ENCODE peak calls at places on chromosomes 6 and 20, in nine cellular contexts. One of them, this sample, is unnamed. For H3K27me3, the result is how much of the 10 kb centered on the place peaks cover.

GRCh38 chr6:10048370-10049297 is 366.2 kb downstream of the TFAP2A start:
- DNase-seq in HepG2: no peak
- DNase-seq in stomach: peak
- DNase-seq in SK-N-SH: no peak
- DNase-seq in H1: no peak
- DNase-seq in transverse colon: no peak
- DNase-seq in K562: no peak
- DNase-seq in tibial nerve: no peak
- DNase-seq in sigmoid colon: no peak
- DNase-seq in this sample: no peak

GRCh38 chr6:108113557-108114519 is 39.3 kb upstream of the OSTM1 start:
- DNase-seq in HepG2: peak
- DNase-seq in stomach: no peak
- DNase-seq in SK-N-SH: peak
- DNase-seq in H1: peak
- DNase-seq in transverse colon: no peak
- DNase-seq in K562: peak
- DNase-seq in tibial nerve: no peak
- DNase-seq in sigmoid colon: no peak
- DNase-seq in this sample: no peak

GRCh38 chr6:148973809-148974208 is 227.0 kb downstream of the UST start:
- DNase-seq in HepG2: no peak
- DNase-seq in stomach: no peak
- DNase-seq in SK-N-SH: peak
- DNase-seq in H1: peak
- DNase-seq in transverse colon: no peak
- DNase-seq in K562: no peak
- DNase-seq in tibial nerve: no peak
- DNase-seq in sigmoid colon: no peak
- DNase-seq in this sample: no peak

GRCh38 chr20:61340157-61340556 is 88.1 kb downstream of the CDH4 start:
- DNase-seq in HepG2: no peak
- DNase-seq in stomach: no peak
- DNase-seq in SK-N-SH: no peak
- DNase-seq in H1: no peak
- DNase-seq in transverse colon: no peak
- DNase-seq in K562: no peak
- DNase-seq in tibial nerve: no peak
- DNase-seq in sigmoid colon: peak
- DNase-seq in this sample: no peak

GRCh38 chr6:116244284-116244683 is 9.6 kb downstream of the TSPYL4 start:
- DNase-seq in HepG2: no peak
- DNase-seq in stomach: peak
- DNase-seq in SK-N-SH: no peak
- DNase-seq in H1: no peak
- DNase-seq in transverse colon: no peak
- DNase-seq in K562: no peak
- DNase-seq in tibial nerve: no peak
- DNase-seq in sigmoid colon: no peak
- DNase-seq in this sample: no peak

GRCh38 chr6:124947821-124948451 is 14.3 kb upstream of the RNF217 start:
- DNase-seq in HepG2: no peak
- DNase-seq in stomach: no peak
- DNase-seq in SK-N-SH: no peak
- DNase-seq in H1: no peak
- DNase-seq in transverse colon: no peak
- DNase-seq in K562: no peak
- DNase-seq in tibial nerve: no peak
- DNase-seq in sigmoid colon: no peak
- DNase-seq in this sample: no peak

GRCh38 chr6:92380803-92381601 is 1038.4 kb downstream of the EPHA7 start:
- DNase-seq in HepG2: no peak
- DNase-seq in stomach: no peak
- DNase-seq in SK-N-SH: no peak
- DNase-seq in H1: no peak
- DNase-seq in transverse colon: no peak
- DNase-seq in K562: no peak
- DNase-seq in tibial nerve: no peak
- DNase-seq in sigmoid colon: no peak
- DNase-seq in this sample: no peak

GRCh38 chr6:158031445-158032353 is 50.0 kb downstream of the SYNJ2 start:
- DNase-seq in HepG2: no peak
- DNase-seq in stomach: peak
- DNase-seq in SK-N-SH: peak
- DNase-seq in H1: no peak
- DNase-seq in transverse colon: peak
- DNase-seq in K562: peak
- DNase-seq in tibial nerve: no peak
- DNase-seq in sigmoid colon: peak
- DNase-seq in this sample: no peak

GRCh38 chr20:47027042-47027441 is 132.4 kb downstream of the EYA2 start:
- DNase-seq in HepG2: no peak
- DNase-seq in stomach: no peak
- DNase-seq in SK-N-SH: no peak
- DNase-seq in H1: no peak
- DNase-seq in transverse colon: no peak
- DNase-seq in K562: no peak
- DNase-seq in tibial nerve: no peak
- DNase-seq in sigmoid colon: no peak
- DNase-seq in this sample: no peak

GRCh38 chr6:14379568-14379967 is 262.0 kb downstream of the CD83 start:
- DNase-seq in HepG2: no peak
- DNase-seq in stomach: no peak
- DNase-seq in SK-N-SH: no peak
- DNase-seq in H1: no peak
- DNase-seq in transverse colon: no peak
- DNase-seq in K562: no peak
- DNase-seq in tibial nerve: no peak
- DNase-seq in sigmoid colon: no peak
- DNase-seq in this sample: no peak

GRCh38 chr6:4084444-4085328 is 5.7 kb upstream of the FAM217A start:
- DNase-seq in HepG2: no peak
- DNase-seq in stomach: no peak
- DNase-seq in SK-N-SH: no peak
- DNase-seq in H1: no peak
- DNase-seq in transverse colon: no peak
- DNase-seq in K562: no peak
- DNase-seq in tibial nerve: no peak
- DNase-seq in sigmoid colon: no peak
- DNase-seq in this sample: no peak

GRCh38 chr20:59748555-59749292 is 144.4 kb downstream of the PHACTR3 start:
- DNase-seq in HepG2: no peak
- DNase-seq in stomach: no peak
- DNase-seq in SK-N-SH: no peak
- DNase-seq in H1: no peak
- DNase-seq in transverse colon: peak
- DNase-seq in K562: no peak
- DNase-seq in tibial nerve: no peak
- DNase-seq in sigmoid colon: peak
- DNase-seq in this sample: no peak

DNA sequence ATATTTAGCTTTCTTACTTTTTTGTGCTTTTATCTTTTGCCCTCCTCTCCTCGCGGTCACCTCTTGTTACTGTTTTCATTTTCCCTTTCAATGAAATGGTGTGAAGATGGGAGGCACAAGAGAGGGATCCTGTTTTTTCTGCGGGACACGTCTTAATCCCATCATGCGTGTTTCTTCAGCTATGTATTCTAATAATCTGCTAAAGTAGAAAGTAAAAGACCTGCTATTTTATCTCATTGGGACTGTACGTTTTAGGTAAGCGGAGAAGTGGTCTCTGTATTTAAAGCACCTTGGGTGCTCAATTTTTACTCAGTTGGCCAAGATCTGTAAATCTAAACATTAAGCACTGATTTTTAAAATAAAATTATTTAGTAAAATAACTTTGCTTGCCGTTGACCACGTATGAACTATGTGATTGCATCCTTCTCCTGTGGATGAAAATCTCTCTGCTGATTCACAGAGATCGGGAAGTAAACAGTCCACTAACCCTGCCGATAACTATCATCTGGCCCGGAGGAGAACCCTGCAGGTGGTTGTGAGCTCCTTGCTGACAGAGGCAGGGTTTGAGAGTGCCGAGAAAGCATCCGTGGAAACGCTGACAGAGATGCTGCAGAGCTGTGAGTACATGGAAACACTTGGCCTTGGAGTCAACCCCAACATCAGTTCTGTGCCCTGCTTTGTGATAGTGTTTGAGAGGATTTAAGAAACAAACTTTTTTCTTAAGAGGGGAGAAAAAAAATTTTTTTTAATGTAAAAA is 751 bp downstream of the TAF8 start:
- DNase-seq in HepG2: no peak
- DNase-seq in stomach: no peak
- DNase-seq in SK-N-SH: no peak
- DNase-seq in H1: no peak
- DNase-seq in transverse colon: no peak
- DNase-seq in K562: no peak
- DNase-seq in tibial nerve: no peak
- DNase-seq in sigmoid colon: peak
- DNase-seq in this sample: no peak
- TF ChIP-seq EP300 in HepG2: no peak
- TF ChIP-seq EP300 in stomach: no peak
- TF ChIP-seq EP300 in SK-N-SH: no peak
- TF ChIP-seq EP300 in H1: no peak
- TF ChIP-seq EP300 in transverse colon: no peak
- TF ChIP-seq EP300 in K562: no peak
- TF ChIP-seq EP300 in tibial nerve: no peak
- TF ChIP-seq EP300 in sigmoid colon: no peak
- TF ChIP-seq EP300 in this sample: no peak

DNA sequence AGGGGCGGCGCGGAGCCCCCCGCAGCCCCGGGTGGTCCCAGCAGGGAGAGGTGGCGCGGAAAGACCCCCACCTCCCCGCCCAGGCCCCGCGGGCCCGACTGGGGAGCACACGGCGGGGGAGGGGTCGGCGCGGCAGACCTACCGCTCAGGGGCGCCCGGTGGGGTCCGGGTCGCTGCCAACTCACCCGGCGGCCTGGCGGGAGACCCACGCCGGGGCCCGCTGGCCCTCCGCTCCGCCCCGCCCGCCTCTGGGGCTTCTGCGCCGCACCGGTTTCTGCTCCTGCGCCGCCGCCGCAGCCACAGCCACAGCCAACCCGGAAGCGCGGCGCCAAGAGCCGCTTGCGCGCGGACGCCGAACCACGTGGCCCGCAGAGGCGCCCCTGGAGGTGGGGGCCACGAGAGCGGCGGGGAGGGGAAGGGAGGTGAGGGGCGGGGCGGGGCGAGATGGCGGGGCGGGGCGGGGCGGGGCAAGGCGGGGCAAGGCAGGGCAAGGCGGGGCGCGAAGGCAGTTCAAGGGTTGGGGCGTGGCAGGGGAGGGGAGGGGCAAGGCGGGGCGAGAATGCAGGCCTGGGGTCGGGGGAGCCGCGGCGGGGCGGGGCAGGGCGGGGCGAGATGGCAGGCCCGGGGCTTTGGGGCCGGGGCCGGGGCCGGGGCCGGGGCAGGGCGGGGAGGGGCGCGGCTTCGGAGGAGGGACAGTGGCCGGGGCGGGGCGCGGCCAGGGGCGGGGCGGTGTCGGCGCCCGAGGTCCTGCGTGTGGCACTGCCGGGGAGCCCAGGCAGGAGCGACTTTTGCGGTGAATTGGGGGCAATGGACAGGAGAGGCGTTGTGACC is at the start of gene ZBTB24:
- DNase-seq in HepG2: peak
- DNase-seq in stomach: peak
- DNase-seq in SK-N-SH: peak
- DNase-seq in H1: peak
- DNase-seq in transverse colon: peak
- DNase-seq in K562: peak
- DNase-seq in tibial nerve: peak
- DNase-seq in sigmoid colon: peak
- DNase-seq in this sample: peak
- TF ChIP-seq CTCF in HepG2: no peak
- TF ChIP-seq CTCF in stomach: no peak
- TF ChIP-seq CTCF in SK-N-SH: no peak
- TF ChIP-seq CTCF in H1: no peak
- TF ChIP-seq CTCF in transverse colon: no peak
- TF ChIP-seq CTCF in K562: no peak
- TF ChIP-seq CTCF in tibial nerve: peak
- TF ChIP-seq CTCF in sigmoid colon: no peak
- TF ChIP-seq CTCF in this sample: peak

DNA sequence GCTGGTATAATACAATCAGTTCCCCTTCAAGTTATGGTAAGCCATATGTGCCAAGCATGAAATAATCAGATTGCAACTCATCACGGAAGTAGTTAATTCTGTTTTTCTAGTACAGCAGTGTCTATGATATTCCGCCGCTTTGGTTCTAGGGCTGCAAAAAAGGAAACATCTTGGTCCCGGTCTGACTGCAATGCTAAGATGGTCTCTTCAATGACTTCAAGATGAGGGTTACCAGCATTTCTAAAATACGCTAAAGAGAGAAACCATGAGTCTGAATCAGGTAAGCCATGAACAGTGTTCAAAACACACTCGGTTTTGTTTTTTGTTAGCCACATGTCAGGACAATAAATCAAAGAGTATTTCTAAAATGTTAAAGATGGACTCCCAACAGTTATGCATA is 3.2 kb upstream of the ANKRD60 start:
- DNase-seq in HepG2: peak
- DNase-seq in stomach: no peak
- DNase-seq in SK-N-SH: peak
- DNase-seq in H1: no peak
- DNase-seq in transverse colon: no peak
- DNase-seq in K562: no peak
- DNase-seq in tibial nerve: no peak
- DNase-seq in sigmoid colon: no peak
- DNase-seq in this sample: no peak
- H3K27me3 ChIP-seq in HepG2: under half
- H3K27me3 ChIP-seq in stomach: under half
- H3K27me3 ChIP-seq in SK-N-SH: under half
- H3K27me3 ChIP-seq in H1: under half
- H3K27me3 ChIP-seq in transverse colon: under half
- H3K27me3 ChIP-seq in K562: under half
- H3K27me3 ChIP-seq in tibial nerve: under half
- H3K27me3 ChIP-seq in sigmoid colon: under half
- H3K27me3 ChIP-seq in this sample: under half

DNA sequence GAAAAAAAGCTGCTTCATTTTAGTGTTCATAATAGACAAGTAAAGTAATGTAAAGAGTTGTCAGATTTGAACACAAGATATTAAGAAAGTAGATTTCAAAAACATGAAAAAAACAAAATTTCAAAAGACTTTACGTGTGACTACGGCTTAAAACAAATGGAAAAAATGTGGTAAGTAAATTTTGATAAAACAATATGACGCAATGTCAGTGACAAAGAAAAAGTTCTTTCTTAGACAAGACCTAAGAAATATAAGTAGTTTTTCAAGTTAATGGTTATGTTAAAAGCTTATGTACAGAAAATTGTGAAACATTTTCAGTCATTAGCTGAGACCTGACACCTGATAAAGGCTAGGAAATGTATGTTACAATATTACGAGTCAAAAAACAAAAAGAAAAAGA is 73.7 kb upstream of the EYS start:
- DNase-seq in HepG2: no peak
- DNase-seq in stomach: no peak
- DNase-seq in SK-N-SH: no peak
- DNase-seq in H1: no peak
- DNase-seq in transverse colon: no peak
- DNase-seq in K562: no peak
- DNase-seq in tibial nerve: no peak
- DNase-seq in sigmoid colon: no peak
- DNase-seq in this sample: no peak
- TF ChIP-seq EP300 in HepG2: no peak
- TF ChIP-seq EP300 in stomach: no peak
- TF ChIP-seq EP300 in SK-N-SH: no peak
- TF ChIP-seq EP300 in H1: no peak
- TF ChIP-seq EP300 in transverse colon: no peak
- TF ChIP-seq EP300 in K562: no peak
- TF ChIP-seq EP300 in tibial nerve: no peak
- TF ChIP-seq EP300 in sigmoid colon: no peak
- TF ChIP-seq EP300 in this sample: no peak

This sample was measured in ovary.